ENCODE peak calls at places on chromosomes 1 and 21, in four cellular contexts. One of them, this sample, is unnamed. For H3K9me3 and H3K4me1, the result is how much of the 10 kb centered on the place peaks cover.

GRCh38 chr1:208868554-208868953 is 624.4 kb upstream of the PLXNA2 start:
- DNase-seq in CD4-positive, alpha-beta memory T cell: no peak
- DNase-seq in sigmoid colon: no peak
- DNase-seq in lung: no peak
- DNase-seq in this sample: no peak

GRCh38 chr1:225881081-225882007 is 836 bp downstream of the TMEM63A start:
- DNase-seq in CD4-positive, alpha-beta memory T cell: peak
- DNase-seq in sigmoid colon: peak
- DNase-seq in lung: peak
- DNase-seq in this sample: peak

GRCh38 chr1:19485362-19486187 is at the start of gene CAPZB:
- DNase-seq in CD4-positive, alpha-beta memory T cell: peak
- DNase-seq in sigmoid colon: peak
- DNase-seq in lung: peak
- DNase-seq in this sample: peak

GRCh38 chr1:65230741-65231439 is 78.5 kb upstream of the DNAJC6 start:
- DNase-seq in CD4-positive, alpha-beta memory T cell: no peak
- DNase-seq in sigmoid colon: no peak
- DNase-seq in lung: no peak
- DNase-seq in this sample: no peak

GRCh38 chr1:29282924-29283803 is 46.8 kb downstream of the PTPRU start:
- DNase-seq in CD4-positive, alpha-beta memory T cell: no peak
- DNase-seq in sigmoid colon: peak
- DNase-seq in lung: peak
- DNase-seq in this sample: peak

GRCh38 chr1:171441278-171441677 is 44.1 kb upstream of the PRRC2C start:
- DNase-seq in CD4-positive, alpha-beta memory T cell: no peak
- DNase-seq in sigmoid colon: no peak
- DNase-seq in lung: no peak
- DNase-seq in this sample: no peak

GRCh38 chr21:34319585-34319984 is 44.2 kb upstream of the KCNE2 start:
- DNase-seq in CD4-positive, alpha-beta memory T cell: no peak
- DNase-seq in sigmoid colon: no peak
- DNase-seq in lung: no peak
- DNase-seq in this sample: no peak

GRCh38 chr1:165896277-165896676 is 68.9 kb downstream of the UCK2 start:
- DNase-seq in CD4-positive, alpha-beta memory T cell: no peak
- DNase-seq in sigmoid colon: no peak
- DNase-seq in lung: no peak
- DNase-seq in this sample: no peak

GRCh38 chr1:98428864-98429263 is 232.7 kb upstream of the SNX7 start:
- DNase-seq in CD4-positive, alpha-beta memory T cell: no peak
- DNase-seq in sigmoid colon: no peak
- DNase-seq in lung: no peak
- DNase-seq in this sample: no peak

GRCh38 chr1:170558731-170559130 is 26.8 kb downstream of the GORAB start:
- DNase-seq in CD4-positive, alpha-beta memory T cell: no peak
- DNase-seq in sigmoid colon: no peak
- DNase-seq in lung: no peak
- DNase-seq in this sample: no peak

GRCh38 chr1:162903246-162903645 is 42.3 kb upstream of the CCDC190 start:
- DNase-seq in CD4-positive, alpha-beta memory T cell: no peak
- DNase-seq in sigmoid colon: no peak
- DNase-seq in lung: no peak
- DNase-seq in this sample: no peak

GRCh38 chr1:16260814-16261213 is 23.8 kb upstream of the CPLANE2 start:
- DNase-seq in CD4-positive, alpha-beta memory T cell: no peak
- DNase-seq in sigmoid colon: no peak
- DNase-seq in lung: no peak
- DNase-seq in this sample: no peak

GRCh38 chr1:17819129-17819802 is 64.1 kb downstream of the ACTL8 start:
- DNase-seq in CD4-positive, alpha-beta memory T cell: no peak
- DNase-seq in sigmoid colon: no peak
- DNase-seq in lung: no peak
- DNase-seq in this sample: no peak

GRCh38 chr1:115710859-115711624 is 57.5 kb downstream of the CASQ2 start:
- DNase-seq in CD4-positive, alpha-beta memory T cell: no peak
- DNase-seq in sigmoid colon: no peak
- DNase-seq in lung: no peak
- DNase-seq in this sample: no peak

GRCh38 chr1:229132706-229133105 is 138.2 kb upstream of the RAB4A start:
- DNase-seq in CD4-positive, alpha-beta memory T cell: no peak
- DNase-seq in sigmoid colon: no peak
- DNase-seq in lung: no peak
- DNase-seq in this sample: no peak

GRCh38 chr21:8993284-8993942 is 1528.0 kb upstream of the TPTE start:
- DNase-seq in CD4-positive, alpha-beta memory T cell: no peak
- DNase-seq in sigmoid colon: no peak
- DNase-seq in lung: no peak
- DNase-seq in this sample: no peak

GRCh38 chr1:213669964-213670691 is 317.6 kb upstream of the PROX1 start:
- DNase-seq in CD4-positive, alpha-beta memory T cell: peak
- DNase-seq in sigmoid colon: no peak
- DNase-seq in lung: no peak
- DNase-seq in this sample: peak

GRCh38 chr1:13702425-13703127 is 2.6 kb downstream of the PRDM2 start:
- DNase-seq in CD4-positive, alpha-beta memory T cell: peak
- DNase-seq in sigmoid colon: no peak
- DNase-seq in lung: no peak
- DNase-seq in this sample: peak

GRCh38 chr1:41268154-41268770 is 26.2 kb upstream of the SCMH1 start:
- DNase-seq in CD4-positive, alpha-beta memory T cell: peak
- DNase-seq in sigmoid colon: peak
- DNase-seq in lung: peak
- DNase-seq in this sample: peak

GRCh38 chr1:185674201-185674600 is 60.0 kb upstream of the HMCN1 start:
- DNase-seq in CD4-positive, alpha-beta memory T cell: no peak
- DNase-seq in sigmoid colon: no peak
- DNase-seq in lung: no peak
- DNase-seq in this sample: no peak

GRCh38 chr1:46535063-46535462 is 16.4 kb downstream of the KNCN start:
- DNase-seq in CD4-positive, alpha-beta memory T cell: no peak
- DNase-seq in sigmoid colon: no peak
- DNase-seq in lung: no peak
- DNase-seq in this sample: no peak

GRCh38 chr1:232111616-232112015 is 485.0 kb downstream of the DISC1 start:
- DNase-seq in CD4-positive, alpha-beta memory T cell: no peak
- DNase-seq in sigmoid colon: no peak
- DNase-seq in lung: no peak
- DNase-seq in this sample: no peak

GRCh38 chr1:151763990-151764389 is 694 bp upstream of the MRPL9 start:
- DNase-seq in CD4-positive, alpha-beta memory T cell: no peak
- DNase-seq in sigmoid colon: no peak
- DNase-seq in lung: no peak
- DNase-seq in this sample: no peak

GRCh38 chr1:201214886-201215285 is 24.3 kb downstream of the IGFN1 start:
- DNase-seq in CD4-positive, alpha-beta memory T cell: no peak
- DNase-seq in sigmoid colon: no peak
- DNase-seq in lung: no peak
- DNase-seq in this sample: no peak

GRCh38 chr1:2322593-2323295 is 68.6 kb downstream of the MORN1 start:
- DNase-seq in CD4-positive, alpha-beta memory T cell: no peak
- DNase-seq in sigmoid colon: no peak
- DNase-seq in lung: no peak
- DNase-seq in this sample: no peak

GRCh38 chr1:225872075-225872430 is 10.1 kb downstream of the TMEM63A start:
- DNase-seq in CD4-positive, alpha-beta memory T cell: no peak
- DNase-seq in sigmoid colon: no peak
- DNase-seq in lung: no peak
- DNase-seq in this sample: no peak

GRCh38 chr1:111841746-111842145 is 86.0 kb downstream of the DDX20 start:
- DNase-seq in CD4-positive, alpha-beta memory T cell: no peak
- DNase-seq in sigmoid colon: no peak
- DNase-seq in lung: no peak
- DNase-seq in this sample: no peak

GRCh38 chr21:41611966-41612606 is 104.1 kb upstream of the TMPRSS2 start:
- DNase-seq in CD4-positive, alpha-beta memory T cell: no peak
- DNase-seq in sigmoid colon: peak
- DNase-seq in lung: no peak
- DNase-seq in this sample: peak

GRCh38 chr1:76237201-76237600 is 162.7 kb downstream of the ST6GALNAC3 start:
- DNase-seq in CD4-positive, alpha-beta memory T cell: no peak
- DNase-seq in sigmoid colon: no peak
- DNase-seq in lung: no peak
- DNase-seq in this sample: no peak

GRCh38 chr1:147849097-147849873 is 53.3 kb upstream of the GJA8 start:
- DNase-seq in CD4-positive, alpha-beta memory T cell: no peak
- DNase-seq in sigmoid colon: no peak
- DNase-seq in lung: no peak
- DNase-seq in this sample: no peak

GRCh38 chr1:37761416-37762095 is 3.4 kb downstream of the EPHA10 start:
- DNase-seq in CD4-positive, alpha-beta memory T cell: no peak
- DNase-seq in sigmoid colon: no peak
- DNase-seq in lung: no peak
- DNase-seq in this sample: no peak

GRCh38 chr21:39220150-39220549 is 36.9 kb upstream of the PSMG1 start:
- DNase-seq in CD4-positive, alpha-beta memory T cell: no peak
- DNase-seq in sigmoid colon: no peak
- DNase-seq in lung: no peak
- DNase-seq in this sample: no peak

GRCh38 chr1:17831619-17832018 is 76.5 kb downstream of the ACTL8 start:
- DNase-seq in CD4-positive, alpha-beta memory T cell: no peak
- DNase-seq in sigmoid colon: no peak
- DNase-seq in lung: no peak
- DNase-seq in this sample: no peak

GRCh38 chr1:220451541-220451940 is 76.4 kb upstream of the MARK1 start:
- DNase-seq in CD4-positive, alpha-beta memory T cell: no peak
- DNase-seq in sigmoid colon: no peak
- DNase-seq in lung: no peak
- DNase-seq in this sample: peak

GRCh38 chr1:207429963-207430362 is 24.2 kb upstream of the CR2 start:
- DNase-seq in CD4-positive, alpha-beta memory T cell: no peak
- DNase-seq in sigmoid colon: no peak
- DNase-seq in lung: no peak
- DNase-seq in this sample: no peak

GRCh38 chr1:210371916-210372315 is 43.2 kb downstream of the HHAT start:
- DNase-seq in CD4-positive, alpha-beta memory T cell: no peak
- DNase-seq in sigmoid colon: no peak
- DNase-seq in lung: no peak
- DNase-seq in this sample: no peak

GRCh38 chr1:40818264-40818961 is 34.8 kb downstream of the KCNQ4 start:
- DNase-seq in CD4-positive, alpha-beta memory T cell: peak
- DNase-seq in sigmoid colon: no peak
- DNase-seq in lung: peak
- DNase-seq in this sample: peak

DNA sequence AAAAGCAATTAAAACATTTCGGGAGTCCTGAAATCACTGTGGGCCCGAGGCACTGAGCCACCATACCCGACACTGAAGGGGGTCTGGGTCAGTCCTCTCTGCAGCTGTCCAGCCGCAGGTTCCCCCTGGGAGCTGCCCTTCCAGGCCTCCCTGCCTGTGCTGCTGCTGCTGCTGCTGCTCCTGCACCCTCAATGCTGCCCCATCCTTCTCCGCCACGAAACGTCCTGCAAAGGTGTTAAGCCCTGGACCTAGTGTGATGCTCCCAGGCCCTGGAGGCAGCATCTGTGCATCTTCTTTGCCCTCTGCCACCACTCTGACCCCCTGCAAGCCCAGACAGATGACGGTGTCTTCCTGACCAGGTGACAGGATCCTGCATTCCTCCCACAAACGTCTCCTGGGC is 513.3 kb downstream of the NPHP4 start:
- DNase-seq in CD4-positive, alpha-beta memory T cell: no peak
- DNase-seq in sigmoid colon: no peak
- DNase-seq in lung: no peak
- DNase-seq in this sample: no peak
- H3K9me3 ChIP-seq in CD4-positive, alpha-beta memory T cell: under half
- H3K9me3 ChIP-seq in sigmoid colon: under half
- H3K9me3 ChIP-seq in lung: under half
- H3K9me3 ChIP-seq in this sample: under half

DNA sequence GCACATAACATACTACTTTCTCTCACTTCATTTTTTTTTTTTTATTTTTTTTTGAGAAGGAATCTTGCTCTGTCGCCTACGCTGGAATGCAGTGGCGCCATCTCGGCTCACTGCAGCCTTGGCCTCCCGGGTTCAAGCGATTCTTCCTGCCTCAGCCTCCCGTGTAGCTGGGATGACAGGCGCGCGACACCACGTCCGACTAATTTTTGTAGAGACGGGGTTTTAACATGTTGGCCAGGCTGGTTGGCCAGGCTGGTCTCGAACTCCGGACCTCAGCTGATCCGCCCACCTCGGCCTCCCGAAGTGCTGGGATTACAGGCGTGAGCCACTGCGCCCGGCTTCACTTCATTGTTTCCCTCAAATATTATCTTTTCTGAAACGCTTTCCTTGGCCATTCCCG is 573 bp upstream of the PEX19 start:
- DNase-seq in CD4-positive, alpha-beta memory T cell: no peak
- DNase-seq in sigmoid colon: no peak
- DNase-seq in lung: no peak
- DNase-seq in this sample: peak
- H3K4me3 ChIP-seq in CD4-positive, alpha-beta memory T cell: peak
- H3K4me3 ChIP-seq in sigmoid colon: peak
- H3K4me3 ChIP-seq in lung: no peak
- H3K4me3 ChIP-seq in this sample: no peak

GRCh38 chr1:8669608-8670335 is 147.7 kb downstream of the RERE start:
- DNase-seq in CD4-positive, alpha-beta memory T cell: no peak
- DNase-seq in sigmoid colon: no peak
- DNase-seq in lung: no peak
- DNase-seq in this sample: no peak
- H3K4me1 ChIP-seq in CD4-positive, alpha-beta memory T cell: under half
- H3K4me1 ChIP-seq in sigmoid colon: half or more
- H3K4me1 ChIP-seq in lung: under half
- H3K4me1 ChIP-seq in this sample: under half

GRCh38 chr21:24420694-24421093 is 1186.6 kb downstream of the MRPL39 start:
- DNase-seq in CD4-positive, alpha-beta memory T cell: no peak
- DNase-seq in sigmoid colon: no peak
- DNase-seq in lung: no peak
- DNase-seq in this sample: no peak

GRCh38 chr21:24418671-24419070 is 1188.6 kb downstream of the MRPL39 start:
- DNase-seq in CD4-positive, alpha-beta memory T cell: no peak
- DNase-seq in sigmoid colon: no peak
- DNase-seq in lung: no peak
- DNase-seq in this sample: no peak
- H3K9me3 ChIP-seq in CD4-positive, alpha-beta memory T cell: under half
- H3K9me3 ChIP-seq in sigmoid colon: under half
- H3K9me3 ChIP-seq in lung: under half
- H3K9me3 ChIP-seq in this sample: under half

This sample was measured in mucosa of descending colon.